ENCODE peak calls at places on chromosomes 3 and 15, in four cellular contexts. I, A, X and C are unnamed samples.

GRCh38 chr3:133276594-133276993 is 123.3 kb upstream of the BFSP2 start:
- DNase-seq in A (no peak), I (no peak), X (no peak), C (no peak)

GRCh38 chr3:186277268-186277909 is 84.6 kb downstream of the DGKG start:
- DNase-seq in X (no peak), A (no peak), I (no peak), C (no peak)

GRCh38 chr3:58141766-58142345 is 68.9 kb downstream of the DNASE1L3 start:
- DNase-seq in X (no peak), A (no peak), I (no peak), C (no peak)

GRCh38 chr3:31035681-31036080 is 141.2 kb upstream of the GADL1 start:
- DNase-seq in I (no peak), A (no peak), X (no peak), C (no peak)

GRCh38 chr15:78408961-78409360 is 29.1 kb upstream of the IREB2 start:
- DNase-seq in A (no peak), I (no peak), X (no peak), C (no peak)

GRCh38 chr15:22968356-22968755 is 11.8 kb downstream of the CYFIP1 start:
- DNase-seq in I (no peak), A (no peak), X (no peak), C (no peak)

GRCh38 chr3:45623846-45624245 is 29.3 kb downstream of the LIMD1 start:
- DNase-seq in A (no peak), I (no peak), X (no peak), C (no peak)

GRCh38 chr3:95302044-95302443 is 1239.2 kb downstream of the NSUN3 start:
- DNase-seq in A (no peak), I (no peak), X (no peak), C (no peak)

GRCh38 chr3:42880601-42881451 is 5.1 kb upstream of the CYP8B1 start:
- DNase-seq in I (peak; percentile 79), X (peak; percentile 88), A (peak; percentile 90), C (peak; percentile 87)

GRCh38 chr15:65184305-65184943 is 718 bp downstream of the CLPX start:
- DNase-seq in X (no peak), I (peak; percentile 54), A (peak; percentile 66), C (peak; percentile 85)

GRCh38 chr3:53239800-53240199 is 16.0 kb downstream of the TKT start:
- DNase-seq in I (no peak), A (no peak), X (no peak), C (peak; percentile 12)

GRCh38 chr3:194312743-194313281 is 38.3 kb downstream of the CPN2 start:
- DNase-seq in X (peak; percentile 78), I (no peak), A (peak; percentile 70), C (peak; percentile 79)

GRCh38 chr15:60821462-60822061 is 342.6 kb upstream of the ICE2 start:
- DNase-seq in A (no peak), X (no peak), I (no peak), C (no peak)

GRCh38 chr3:170724599-170724998 is 138.7 kb upstream of the SLC7A14 start:
- DNase-seq in X (peak; percentile 78), A (no peak), I (no peak), C (peak; percentile 33)

GRCh38 chr15:36595625-36596024 is 16.2 kb downstream of the CDIN1 start:
- DNase-seq in I (no peak), A (peak; percentile 41), X (no peak), C (no peak)

GRCh38 chr3:19248143-19248542 is 99.8 kb downstream of the KCNH8 start:
- DNase-seq in I (no peak), A (no peak), X (no peak), C (no peak)

GRCh38 chr3:194487289-194488006 is 646 bp upstream of the ATP13A3 start:
- DNase-seq in A (peak; percentile 65), X (peak; percentile 76), I (peak; percentile 48), C (peak; percentile 71)

GRCh38 chr3:34511891-34512290 is 713.5 kb downstream of the PDCD6IP start:
- DNase-seq in X (no peak), A (no peak), I (no peak), C (no peak)

GRCh38 chr3:50119786-50120185 is 31.1 kb downstream of the RBM5 start:
- DNase-seq in A (no peak), X (no peak), I (no peak), C (no peak)

GRCh38 chr15:75203017-75203907 is 1.6 kb downstream of the C15orf39 start:
- DNase-seq in X (no peak), A (no peak), I (no peak), C (peak; percentile 42)

GRCh38 chr3:149395107-149396089 is 17.9 kb upstream of the TM4SF1 start:
- DNase-seq in I (peak; percentile 69), X (no peak), A (no peak), C (peak; percentile 66)

GRCh38 chr3:13793451-13793850 is 86.4 kb downstream of the WNT7A start:
- DNase-seq in I (no peak), A (no peak), X (no peak), C (no peak)

GRCh38 chr3:58088501-58088900 is 80.3 kb downstream of the FLNB start:
- DNase-seq in I (no peak), X (no peak), A (no peak), C (no peak)

GRCh38 chr3:56758539-56758981 is 43.2 kb downstream of the ARHGEF3 start:
- DNase-seq in I (peak; percentile 60), A (no peak), X (no peak), C (no peak)

GRCh38 chr15:81302605-81303204 is 21.2 kb downstream of the STARD5 start:
- DNase-seq in I (no peak), X (no peak), A (no peak), C (no peak)

GRCh38 chr15:81303241-81304225 is 20.4 kb downstream of the STARD5 start:
- DNase-seq in A (no peak), X (no peak), I (no peak), C (no peak)

GRCh38 chr15:81301815-81302399 is 22.0 kb downstream of the STARD5 start:
- DNase-seq in X (no peak), A (no peak), I (no peak), C (no peak)

GRCh38 chr15:81299630-81300273 is 24.2 kb downstream of the STARD5 start:
- DNase-seq in A (no peak), I (no peak), X (no peak), C (no peak)

DNA sequence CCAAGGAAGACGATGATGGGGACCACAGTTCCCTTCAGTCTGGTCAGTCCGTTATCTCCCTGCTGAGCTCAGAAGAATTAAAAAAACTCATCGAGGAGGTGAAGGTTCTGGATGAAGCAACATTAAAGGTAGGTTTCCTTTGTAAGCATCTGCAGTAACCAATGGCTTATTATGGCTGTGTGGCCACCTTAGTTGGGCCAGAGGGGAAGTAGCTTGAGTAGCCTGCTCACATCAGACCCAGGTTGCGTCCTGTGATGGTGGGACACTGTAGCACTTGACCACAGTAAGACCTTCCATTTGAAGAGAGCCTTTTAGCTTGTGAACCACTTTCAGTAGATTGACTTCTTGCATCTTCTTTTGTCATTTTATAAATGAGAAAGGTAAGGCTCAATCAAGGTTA is 22.6 kb downstream of the STARD5 start:
- DNase-seq in I (no peak), X (no peak), A (no peak), C (no peak)
- H3K4me1 ChIP-seq in I (no peaks in the 10 kb centered on the region), X (peaks cover 8% of the 10 kb centered on the region), A (peaks cover 21% of the 10 kb centered on the region), C (peaks cover 14% of the 10 kb centered on the region)

GRCh38 chr3:152298393-152299242 is 29.9 kb downstream of the MBNL1 start:
- DNase-seq in X (no peak), A (peak; percentile 48), I (peak; percentile 55), C (no peak)
- H3K27ac ChIP-seq in X (peak overlapping the region; percentile 79), A (peak overlapping the region; percentile 81), I (peak overlapping the region; percentile 65), C (peak overlapping the region; percentile 94)

DNA sequence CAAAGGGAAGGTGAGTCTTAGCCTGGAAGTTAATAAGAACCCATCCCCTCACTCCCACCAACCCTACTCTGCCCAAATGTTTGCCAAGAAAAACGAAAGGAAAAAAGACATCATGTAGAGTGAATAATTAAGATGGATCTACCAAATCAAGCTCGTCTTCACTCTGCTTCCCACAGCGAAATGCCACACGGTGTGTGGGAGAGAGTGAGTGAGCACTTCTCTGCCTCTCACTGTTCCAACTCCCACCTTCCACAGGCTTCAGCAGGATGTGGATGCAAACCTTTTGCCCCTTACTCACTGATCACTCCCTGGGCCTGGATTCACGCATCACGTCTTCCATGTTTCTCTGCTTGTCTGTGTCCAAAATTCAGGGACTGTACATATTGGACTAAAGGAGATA is 85.4 kb downstream of the WDR76 start:
- DNase-seq in A (no peak), I (no peak), X (no peak), C (no peak)
- H3K27me3 ChIP-seq in A (no peaks in the 10 kb centered on the region), I (no peaks in the 10 kb centered on the region), X (no peaks in the 10 kb centered on the region), C (no peaks in the 10 kb centered on the region)

GRCh38 chr15:70096975-70097336 is 761 bp downstream of the TLE3 start:
- DNase-seq in X (no peak), I (no peak), A (no peak), C (no peak)
- H3K4me1 ChIP-seq in X (peaks cover 77% of the 10 kb centered on the region), I (peaks cover 29% of the 10 kb centered on the region), A (peaks cover 68% of the 10 kb centered on the region), C (peaks cover 19% of the 10 kb centered on the region)

DNA sequence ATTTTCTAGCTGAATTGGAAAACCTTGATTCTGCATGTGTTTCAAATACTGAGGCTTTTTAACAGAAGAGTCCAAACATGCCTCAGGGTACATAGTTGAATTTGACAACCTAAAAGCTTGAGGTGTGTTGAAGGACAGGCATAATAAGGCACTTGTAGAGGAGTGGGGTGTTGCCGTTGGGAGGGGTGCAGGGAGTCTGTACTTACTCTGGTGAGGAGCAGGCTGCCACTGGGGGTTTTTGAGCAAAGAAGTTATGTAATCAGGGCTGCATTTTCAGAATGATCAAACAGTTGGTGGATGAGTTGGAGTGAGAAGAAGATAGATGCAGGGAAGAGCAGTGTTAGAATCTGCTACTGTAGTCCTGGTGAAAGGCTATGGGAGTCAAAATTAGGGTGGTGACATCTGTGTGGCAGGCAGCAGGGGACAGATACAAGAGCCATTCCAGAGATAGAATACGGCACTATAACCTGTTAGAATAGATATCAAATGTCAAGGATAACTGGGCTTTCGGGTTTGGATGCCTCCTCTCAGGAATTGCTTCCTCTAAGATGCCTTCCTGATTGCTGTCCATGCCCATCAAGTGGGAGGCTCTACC is 161.6 kb downstream of the GHSR start:
- DNase-seq in I (no peak), A (no peak), X (no peak), C (no peak)
- H3K27ac ChIP-seq in I (no peak overlapping the region), A (peak overlapping the region; percentile 87), X (peak overlapping the region; percentile 65), C (peak overlapping the region; percentile 95)

GRCh38 chr15:94230886-94231727 is at the start of gene MCTP2:
- DNase-seq in I (peak; percentile 90), X (peak; percentile 68), A (peak; percentile 76), C (peak; percentile 88)

GRCh38 chr15:94229591-94230365 is 1.6 kb upstream of the MCTP2 start:
- DNase-seq in I (no peak), X (no peak), A (no peak), C (no peak)

GRCh38 chr15:94232107-94232506 is 746 bp downstream of the MCTP2 start:
- DNase-seq in X (no peak), I (no peak), A (no peak), C (no peak)

GRCh38 chr15:94230436-94230885 is 900 bp upstream of the MCTP2 start:
- DNase-seq in X (no peak), A (no peak), I (no peak), C (no peak)

DNA sequence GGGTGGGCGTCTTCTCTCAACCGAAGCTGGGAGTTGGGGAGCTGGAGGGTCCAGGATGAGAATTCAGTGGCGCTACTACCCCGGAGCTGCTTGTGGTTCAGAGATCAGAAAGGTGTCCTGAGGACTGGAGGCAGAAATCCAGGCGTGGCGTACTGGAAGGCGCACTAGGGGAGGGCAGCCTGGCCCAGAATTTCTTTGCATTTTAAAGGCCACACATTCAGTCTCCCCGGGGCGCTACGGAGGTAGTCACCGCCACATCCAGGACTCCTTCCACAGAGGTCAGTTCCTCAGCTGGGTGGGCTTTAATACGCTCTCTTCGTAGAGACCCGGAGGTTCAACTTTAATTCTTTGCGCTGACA is 346 bp downstream of the MCTP2 start:
- DNase-seq in A (peak; percentile 27), I (no peak), X (no peak), C (peak; percentile 35)
- H3K27me3 ChIP-seq in A (peaks cover 48% of the 10 kb centered on the region), I (no peaks in the 10 kb centered on the region), X (peaks cover 7% of the 10 kb centered on the region), C (no peaks in the 10 kb centered on the region)